ENCODE peak calls at places on chromosomes 13 and 19, in nine cellular contexts. J, Z, A, L, O, H, F, T and N are unnamed samples.

GRCh38 chr19:31962565-31962996 is 382.8 kb upstream of the ZNF507 start:
- DNase-seq in Z (no peak), A (no peak), F (no peak), L (no peak), J (no peak), H (no peak), O (no peak), T (no peak), N (no peak)

GRCh38 chr19:38816131-38816750 is 3.5 kb upstream of the LGALS4 start:
- DNase-seq in Z (no peak), L (no peak), J (no peak), A (peak; percentile 43), H (no peak), T (no peak), O (no peak), F (no peak), N (no peak)

GRCh38 chr13:92952161-92952560 is 274.4 kb upstream of the GPC6 start:
- DNase-seq in J (no peak), H (no peak), O (no peak), L (peak; percentile 30), T (no peak), Z (no peak), F (no peak), A (no peak), N (no peak)

GRCh38 chr13:22451345-22451744 is 729.4 kb upstream of the SGCG start:
- DNase-seq in H (no peak), O (peak; percentile 89), T (no peak), Z (peak; percentile 37), L (no peak), J (no peak), F (no peak), A (no peak), N (no peak)

GRCh38 chr13:68810660-68811059 is 1297.0 kb upstream of the ATXN8OS start:
- DNase-seq in F (no peak), T (no peak), O (peak; percentile 57), H (no peak), J (no peak), A (no peak), L (no peak), Z (no peak), N (no peak)

GRCh38 chr13:23628765-23629565 is 58.8 kb downstream of the TNFRSF19 start:
- DNase-seq in F (no peak), Z (no peak), T (no peak), J (no peak), A (no peak), L (no peak), H (no peak), O (no peak), N (no peak)

GRCh38 chr13:109330941-109331340 is 455.4 kb downstream of the IRS2 start:
- DNase-seq in H (no peak), A (no peak), L (peak; percentile 85), F (no peak), J (peak; percentile 46), O (no peak), Z (no peak), T (no peak), N (no peak)

GRCh38 chr13:30744056-30744684 is 8.8 kb downstream of the ALOX5AP start:
- DNase-seq in L (peak; percentile 61), Z (no peak), A (peak; percentile 54), H (no peak), T (no peak), J (peak; percentile 57), O (no peak), F (no peak), N (no peak)

GRCh38 chr19:13022859-13023636 is 27.8 kb downstream of the NFIX start:
- DNase-seq in L (peak; percentile 95), Z (peak; percentile 87), O (peak; percentile 77), J (peak; percentile 95), H (peak; percentile 73), A (peak; percentile 76), T (no peak), F (peak; percentile 87), N (peak; percentile 88)

GRCh38 chr19:10043286-10043927 is 30.1 kb downstream of the RDH8 start:
- DNase-seq in F (no peak), H (no peak), Z (no peak), O (peak; percentile 56), L (peak; percentile 33), J (peak; percentile 61), T (no peak), A (no peak), N (no peak)

GRCh38 chr13:102280366-102280765 is 121.5 kb downstream of the FGF14 start:
- DNase-seq in L (no peak), T (no peak), A (no peak), H (no peak), Z (no peak), J (no peak), O (peak; percentile 23), F (no peak), N (no peak)

GRCh38 chr13:95128045-95128643 is 173.1 kb downstream of the ABCC4 start:
- DNase-seq in O (peak; percentile 21), T (no peak), L (no peak), F (no peak), A (no peak), H (no peak), J (no peak), Z (no peak), N (no peak)

GRCh38 chr13:66074018-66074615 is 1156.0 kb downstream of the PCDH9 start:
- DNase-seq in T (no peak), F (no peak), J (no peak), O (no peak), A (no peak), H (no peak), L (no peak), Z (no peak), N (no peak)

GRCh38 chr13:52845334-52845761 is 3.1 kb downstream of the PCDH8 start:
- DNase-seq in O (peak; percentile 56), H (no peak), Z (no peak), A (peak; percentile 27), F (no peak), T (no peak), L (no peak), J (no peak), N (no peak)

GRCh38 chr19:13794388-13794751 is 873 bp upstream of the ZSWIM4 start:
- DNase-seq in A (peak; percentile 76), F (no peak), H (peak; percentile 58), Z (peak; percentile 83), J (peak; percentile 70), T (peak; percentile 60), L (peak; percentile 96), O (no peak), N (peak; percentile 72)

GRCh38 chr13:24251525-24251924 is 57.9 kb upstream of the C1QTNF9 start:
- DNase-seq in J (no peak), F (no peak), T (no peak), Z (no peak), A (no peak), H (no peak), L (no peak), O (no peak), N (no peak)

GRCh38 chr19:44799627-44800257 is 9.2 kb upstream of the BCAM start:
- DNase-seq in T (no peak), J (no peak), L (no peak), F (no peak), O (no peak), A (no peak), H (no peak), Z (no peak), N (no peak)

GRCh38 chr19:15631817-15632216 is 8.9 kb upstream of the CYP4F3 start:
- DNase-seq in T (no peak), J (no peak), A (peak; percentile 39), L (no peak), Z (no peak), O (peak; percentile 6), F (no peak), H (no peak), N (no peak)

GRCh38 chr13:88526186-88526852 is 855.1 kb downstream of the SLITRK5 start:
- DNase-seq in F (no peak), O (peak; percentile 60), L (no peak), T (no peak), Z (no peak), H (no peak), J (no peak), A (no peak), N (no peak)

DNA sequence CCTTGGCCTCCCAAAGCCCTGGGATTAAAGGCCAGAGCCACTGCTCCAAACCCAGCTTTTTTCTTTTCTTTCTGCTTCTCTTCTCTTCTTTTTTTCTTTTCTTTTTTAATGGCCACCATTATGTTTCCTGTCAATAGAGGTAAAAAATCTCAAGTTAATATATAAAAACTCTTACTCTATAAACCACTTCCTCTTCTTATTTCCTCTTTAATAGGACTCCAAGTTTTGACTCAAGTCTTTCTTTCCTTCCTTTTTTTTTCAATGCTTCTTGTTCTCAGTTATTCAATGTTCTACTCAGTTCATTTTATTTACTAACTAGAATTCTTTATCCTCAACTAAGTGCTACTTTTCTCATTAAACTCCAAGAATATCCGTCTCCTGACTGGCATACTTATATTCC is 27.1 kb upstream of the MYCBP2 start:
- DNase-seq in J (no peak), Z (no peak), F (no peak), L (no peak), A (no peak), O (no peak), H (no peak), T (no peak), N (no peak)
- TF ChIP-seq CTCF in J (no peak), Z (no peak), F (no peak), L (no peak), A (no peak), O (no peak), H (no peak), T (no peak), N (no peak)

GRCh38 chr19:18436651-18437478 is 1.1 kb downstream of the ISYNA1 start:
- DNase-seq in Z (peak; percentile 82), A (peak; percentile 85), T (no peak), L (peak; percentile 69), O (peak; percentile 92), J (no peak), H (no peak), F (no peak), N (no peak)
- H3K4me3 ChIP-seq in Z (peak overlapping the region; percentile 84), A (no peak overlapping the region), T (peak overlapping the region; percentile 81), L (peak overlapping the region; percentile 50), O (peak overlapping the region; percentile 70), J (no peak overlapping the region), H (peak overlapping the region; percentile 56), F (peak overlapping the region; percentile 42), N (peak overlapping the region; percentile 68)

GRCh38 chr19:35476149-35476548 is 14.1 kb downstream of the KRTDAP start:
- DNase-seq in A (no peak), O (peak; percentile 35), H (no peak), L (no peak), F (no peak), T (no peak), J (peak; percentile 5), Z (no peak), N (no peak)
- TF ChIP-seq CTCF in A (no peak), O (peak; percentile 54), H (no peak), L (no peak), F (no peak), T (no peak), J (peak; percentile 23), Z (no peak), N (no peak)

DNA sequence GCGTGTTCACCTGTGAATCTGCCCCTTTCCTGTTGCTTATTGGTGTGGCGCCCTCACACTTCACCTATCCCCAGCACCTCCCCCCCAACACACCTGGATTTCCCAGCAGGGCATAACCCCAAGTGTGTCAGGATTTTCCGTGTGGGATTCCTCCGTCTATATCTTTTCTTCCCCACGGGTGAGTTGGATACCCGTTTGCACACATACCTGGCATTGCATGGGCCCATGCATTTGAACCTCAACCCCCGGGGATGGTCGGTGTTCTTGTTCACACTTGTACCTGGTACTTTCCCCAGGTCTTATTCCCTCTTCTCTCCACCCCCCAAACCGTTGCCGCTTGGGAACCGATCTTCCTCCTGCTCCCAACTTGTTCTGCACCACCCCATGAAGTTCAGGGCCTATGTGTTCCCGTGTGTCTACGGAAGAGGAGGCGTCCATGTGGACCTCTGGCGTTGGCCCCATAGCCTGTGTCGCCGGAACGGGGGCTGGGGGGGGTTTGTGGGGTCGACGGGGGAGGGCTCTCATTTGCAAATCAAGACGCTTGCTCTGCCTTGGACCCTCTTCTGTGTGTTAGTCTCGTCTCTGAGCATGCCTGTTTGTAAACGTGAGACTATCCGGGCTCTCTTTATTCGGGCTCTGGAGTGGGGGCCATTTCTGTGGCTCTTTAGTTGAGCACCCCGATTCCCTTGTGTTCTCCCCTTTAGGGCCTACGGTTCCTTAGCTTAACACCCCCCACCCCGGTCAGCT is 1.7 kb downstream of the PRR12 start:
- DNase-seq in L (no peak), T (no peak), H (no peak), J (peak; percentile 70), A (peak; percentile 58), O (peak; percentile 67), Z (no peak), F (no peak), N (no peak)
- H3K4me3 ChIP-seq in L (peak overlapping the region; percentile 97), T (peak overlapping the region; percentile 80), H (peak overlapping the region; percentile 72), J (peak overlapping the region; percentile 70), A (peak overlapping the region; percentile 51), O (peak overlapping the region; percentile 87), Z (peak overlapping the region; percentile 94), F (peak overlapping the region; percentile 78), N (peak overlapping the region; percentile 85)